ENCODE peak calls at places on chromosomes 3 and 15, in nine cellular contexts. V is WERI-Rb-1, Z is iPS-NIHi11, T is uterus, P is SK-N-SH, Q is GM19239, G is hepatocyte, N is ACHN, C is ovary. I is an unnamed sample.

GRCh38 chr3:113243846-113244245 is 32.5 kb downstream of the BOC start:
- DNase-seq in V (peak), Z (no peak), T (no peak), P (no peak), Q (no peak), G (no peak), N (no peak), C (no peak), I (no peak)

GRCh38 chr3:95711789-95712188 is 1102.6 kb upstream of the EPHA6 start:
- DNase-seq in V (no peak), Z (no peak), T (no peak), P (no peak), Q (no peak), G (no peak), N (no peak), C (no peak), I (no peak)

GRCh38 chr15:37038716-37039106 is 61.6 kb downstream of the MEIS2 start:
- DNase-seq in V (no peak), Z (no peak), T (no peak), P (peak), Q (no peak), G (no peak), N (no peak), C (no peak), I (no peak)

GRCh38 chr15:35665855-35666536 is 120.0 kb upstream of the DPH6 start:
- DNase-seq in V (no peak), Z (no peak), T (peak), P (no peak), Q (no peak), G (no peak), N (no peak), C (peak), I (no peak)

GRCh38 chr3:185400340-185400667 is 37.4 kb downstream of the MAP3K13 start:
- DNase-seq in V (no peak), Z (no peak), T (no peak), P (no peak), Q (no peak), G (no peak), N (no peak), C (no peak), I (no peak)

GRCh38 chr3:136713961-136714514 is 38.1 kb downstream of the STAG1 start:
- DNase-seq in V (no peak), Z (no peak), T (no peak), P (no peak), Q (no peak), G (no peak), N (no peak), C (no peak), I (no peak)

GRCh38 chr3:8900065-8900464 is 63.2 kb downstream of the RAD18 start:
- DNase-seq in V (no peak), Z (no peak), T (no peak), P (no peak), Q (no peak), G (no peak), N (no peak), C (no peak), I (no peak)

GRCh38 chr3:112127522-112128494 is 5.2 kb downstream of the GCSAM start:
- DNase-seq in V (no peak), Z (no peak), T (no peak), P (no peak), Q (no peak), G (no peak), N (no peak), C (no peak), I (no peak)

GRCh38 chr15:60569596-60569995 is 90.7 kb upstream of the ICE2 start:
- DNase-seq in V (no peak), Z (no peak), T (no peak), P (no peak), Q (no peak), G (no peak), N (no peak), C (no peak), I (no peak)

GRCh38 chr15:79168922-79169322 is 78.3 kb upstream of the RASGRF1 start:
- DNase-seq in V (no peak), Z (peak), T (no peak), P (no peak), Q (no peak), G (peak), N (peak), C (no peak), I (no peak)

I was measured in GM13977.